ENCODE peak calls at places on chromosomes 13 and 19, in six cellular contexts. One of them, this sample, is unnamed.

GRCh38 chr19:35704218-35704617 is at the start of gene ZBTB32:
- DNase-seq in AG09309: no peak
- DNase-seq in activated T-helper 9 cell treated with anti-CD3 and anti-CD28 coated beads, Interleukin-2, amount 50 U/mL, for 16 hours: no peak
- DNase-seq in C1 segment of cervical spinal cord: no peak
- DNase-seq in dorsolateral prefrontal cortex: no peak
- DNase-seq in NCI-H187 treated with DMSO at 0.1 percent for 48 hours: no peak
- DNase-seq in this sample: peak; percentile 42

GRCh38 chr13:52695856-52696255 is 43.2 kb downstream of the SUGT1 start:
- DNase-seq in AG09309: peak; percentile 18
- DNase-seq in activated T-helper 9 cell treated with anti-CD3 and anti-CD28 coated beads, Interleukin-2, amount 50 U/mL, for 16 hours: no peak
- DNase-seq in C1 segment of cervical spinal cord: no peak
- DNase-seq in dorsolateral prefrontal cortex: no peak
- DNase-seq in NCI-H187 treated with DMSO at 0.1 percent for 48 hours: no peak
- DNase-seq in this sample: no peak

GRCh38 chr19:38057954-38058690 is 151.1 kb downstream of the SIPA1L3 start:
- DNase-seq in AG09309: no peak
- DNase-seq in activated T-helper 9 cell treated with anti-CD3 and anti-CD28 coated beads, Interleukin-2, amount 50 U/mL, for 16 hours: no peak
- DNase-seq in C1 segment of cervical spinal cord: no peak
- DNase-seq in dorsolateral prefrontal cortex: no peak
- DNase-seq in NCI-H187 treated with DMSO at 0.1 percent for 48 hours: peak; percentile 81
- DNase-seq in this sample: peak; percentile 71

GRCh38 chr13:24684600-24684998 is 4.4 kb downstream of the ATP12A start:
- DNase-seq in AG09309: no peak
- DNase-seq in activated T-helper 9 cell treated with anti-CD3 and anti-CD28 coated beads, Interleukin-2, amount 50 U/mL, for 16 hours: no peak
- DNase-seq in C1 segment of cervical spinal cord: no peak
- DNase-seq in dorsolateral prefrontal cortex: peak; percentile 62
- DNase-seq in NCI-H187 treated with DMSO at 0.1 percent for 48 hours: no peak
- DNase-seq in this sample: no peak

GRCh38 chr19:47228168-47228936 is 2.6 kb downstream of the BBC3 start:
- DNase-seq in AG09309: no peak
- DNase-seq in activated T-helper 9 cell treated with anti-CD3 and anti-CD28 coated beads, Interleukin-2, amount 50 U/mL, for 16 hours: peak; percentile 33
- DNase-seq in C1 segment of cervical spinal cord: peak; percentile 41
- DNase-seq in dorsolateral prefrontal cortex: no peak
- DNase-seq in NCI-H187 treated with DMSO at 0.1 percent for 48 hours: no peak
- DNase-seq in this sample: peak; percentile 51

GRCh38 chr19:35040826-35041547 is 534 bp upstream of the HPN start:
- DNase-seq in AG09309: no peak
- DNase-seq in activated T-helper 9 cell treated with anti-CD3 and anti-CD28 coated beads, Interleukin-2, amount 50 U/mL, for 16 hours: no peak
- DNase-seq in C1 segment of cervical spinal cord: peak; percentile 20
- DNase-seq in dorsolateral prefrontal cortex: peak; percentile 85
- DNase-seq in NCI-H187 treated with DMSO at 0.1 percent for 48 hours: no peak
- DNase-seq in this sample: peak; percentile 82

GRCh38 chr13:47232516-47232915 is 335.7 kb upstream of the HTR2A start:
- DNase-seq in AG09309: no peak
- DNase-seq in activated T-helper 9 cell treated with anti-CD3 and anti-CD28 coated beads, Interleukin-2, amount 50 U/mL, for 16 hours: no peak
- DNase-seq in C1 segment of cervical spinal cord: no peak
- DNase-seq in dorsolateral prefrontal cortex: no peak
- DNase-seq in NCI-H187 treated with DMSO at 0.1 percent for 48 hours: no peak
- DNase-seq in this sample: no peak

GRCh38 chr13:48038763-48039162 is 1.2 kb downstream of the NUDT15 start:
- DNase-seq in AG09309: no peak
- DNase-seq in activated T-helper 9 cell treated with anti-CD3 and anti-CD28 coated beads, Interleukin-2, amount 50 U/mL, for 16 hours: no peak
- DNase-seq in C1 segment of cervical spinal cord: no peak
- DNase-seq in dorsolateral prefrontal cortex: no peak
- DNase-seq in NCI-H187 treated with DMSO at 0.1 percent for 48 hours: no peak
- DNase-seq in this sample: no peak

GRCh38 chr13:100208596-100208995 is 119.7 kb downstream of the PCCA start:
- DNase-seq in AG09309: no peak
- DNase-seq in activated T-helper 9 cell treated with anti-CD3 and anti-CD28 coated beads, Interleukin-2, amount 50 U/mL, for 16 hours: no peak
- DNase-seq in C1 segment of cervical spinal cord: no peak
- DNase-seq in dorsolateral prefrontal cortex: no peak
- DNase-seq in NCI-H187 treated with DMSO at 0.1 percent for 48 hours: no peak
- DNase-seq in this sample: no peak

GRCh38 chr13:72696590-72696989 is 30.8 kb downstream of the MZT1 start:
- DNase-seq in AG09309: no peak
- DNase-seq in activated T-helper 9 cell treated with anti-CD3 and anti-CD28 coated beads, Interleukin-2, amount 50 U/mL, for 16 hours: no peak
- DNase-seq in C1 segment of cervical spinal cord: no peak
- DNase-seq in dorsolateral prefrontal cortex: no peak
- DNase-seq in NCI-H187 treated with DMSO at 0.1 percent for 48 hours: no peak
- DNase-seq in this sample: no peak

GRCh38 chr13:74891610-74892009 is 590.4 kb downstream of the TBC1D4 start:
- DNase-seq in AG09309: no peak
- DNase-seq in activated T-helper 9 cell treated with anti-CD3 and anti-CD28 coated beads, Interleukin-2, amount 50 U/mL, for 16 hours: no peak
- DNase-seq in C1 segment of cervical spinal cord: no peak
- DNase-seq in dorsolateral prefrontal cortex: no peak
- DNase-seq in NCI-H187 treated with DMSO at 0.1 percent for 48 hours: no peak
- DNase-seq in this sample: no peak